ENCODE peak calls at places on chromosome 20, in six cellular contexts. G is left ventricle myocardium inferior; I is CD8-positive, alpha-beta memory T cell; X is effector memory CD4-positive, alpha-beta T cell; H is naive thymus-derived CD4-positive, alpha-beta T cell; Y is LoVo. N is an unnamed sample.

GRCh38 chr20:1622450-1622849 is 2.6 kb upstream of the SIRPB1 start:
- DNase-seq in G (no peak), X (no peak), Y (no peak), I (no peak), H (peak; percentile 15), N (no peak)

GRCh38 chr20:58819921-58820320 is 30.8 kb downstream of the GNAS-AS1 start:
- DNase-seq in H (no peak), Y (no peak), I (no peak), G (no peak), X (no peak), N (no peak)

GRCh38 chr20:47392721-47393073 is 36.2 kb upstream of the ZMYND8 start:
- DNase-seq in Y (no peak), G (no peak), X (no peak), H (no peak), I (no peak), N (no peak)

GRCh38 chr20:51667002-51667408 is 101.2 kb downstream of the ATP9A start:
- DNase-seq in I (peak; percentile 53), G (no peak), X (no peak), Y (peak; percentile 22), H (no peak), N (no peak)

GRCh38 chr20:38806855-38807655 is 1.6 kb downstream of the PPP1R16B start:
- DNase-seq in X (peak; percentile 24), I (peak; percentile 63), H (peak; percentile 7), Y (no peak), G (no peak), N (no peak)

GRCh38 chr20:1381753-1382591 is 10.9 kb downstream of the FKBP1A start:
- DNase-seq in Y (no peak), G (no peak), X (no peak), I (no peak), H (no peak), N (no peak)

GRCh38 chr20:10611357-10611756 is 62.4 kb downstream of the JAG1 start:
- DNase-seq in H (no peak), I (no peak), Y (no peak), X (no peak), G (peak; percentile 63), N (peak; percentile 73)

GRCh38 chr20:35431621-35432429 is 6.2 kb downstream of the GDF5 start:
- DNase-seq in G (no peak), X (no peak), Y (no peak), H (no peak), I (no peak), N (no peak)

GRCh38 chr20:51360451-51361230 is 181.9 kb downstream of the NFATC2 start:
- DNase-seq in G (no peak), I (peak; percentile 19), H (no peak), Y (no peak), X (no peak), N (no peak)

GRCh38 chr20:20571068-20571780 is 141.2 kb downstream of the RALGAPA2 start:
- DNase-seq in Y (no peak), H (no peak), G (no peak), X (no peak), I (no peak), N (no peak)

GRCh38 chr20:38599410-38599882 is 2.2 kb upstream of the ARHGAP40 start:
- DNase-seq in G (peak; percentile 80), X (no peak), H (no peak), Y (no peak), I (no peak), N (peak; percentile 74)

GRCh38 chr20:63969851-63970713 is at the start of gene ZNF512B:
- DNase-seq in Y (peak; percentile 29), H (peak; percentile 38), X (no peak), G (peak; percentile 73), I (peak; percentile 71), N (peak; percentile 76)

GRCh38 chr20:57579898-57580447 is 19.1 kb downstream of the PCK1 start:
- DNase-seq in H (no peak), I (no peak), G (no peak), X (no peak), Y (no peak), N (no peak)

GRCh38 chr20:48604426-48604825 is 223.4 kb downstream of the PREX1 start:
- DNase-seq in G (no peak), H (no peak), X (no peak), Y (no peak), I (peak; percentile 18), N (no peak)

GRCh38 chr20:44407402-44408184 is 52.1 kb downstream of the HNF4A start:
- DNase-seq in H (no peak), G (no peak), Y (peak; percentile 97), I (no peak), X (no peak), N (no peak)

GRCh38 chr20:63133481-63134091 is 82.3 kb downstream of the YTHDF1 start:
- DNase-seq in I (peak; percentile 23), G (no peak), X (no peak), H (no peak), Y (no peak), N (no peak)

GRCh38 chr20:40948352-40949267 is 80.0 kb upstream of the TOP1 start:
- DNase-seq in X (no peak), G (no peak), Y (no peak), I (no peak), H (no peak), N (no peak)

N was measured in Right ventricle myocardium inferior.